ENCODE peak calls at places on chromosomes 7 and 10, in five cellular contexts. J, B, I, M and G are unnamed samples.
A peak's percentile ranks its signal among the peaks of the same experiment; 100 is the strongest.

GRCh38 chr7:52017802-52018679 is 701.4 kb upstream of the COBL start:
- DNase-seq in I (peak; percentile 19), B (no peak), J (no peak), M (no peak), G (no peak)

GRCh38 chr10:104824378-104825006 is 183.4 kb downstream of the SORCS3 start:
- DNase-seq in M (no peak), J (no peak), B (peak; percentile 16), I (peak; percentile 4), G (no peak)

GRCh38 chr7:158976849-158977593 is 120.7 kb downstream of the DYNC2I1 start:
- DNase-seq in J (peak; percentile 81), B (peak; percentile 72), M (peak; percentile 87), I (peak; percentile 93), G (peak; percentile 51)

GRCh38 chr10:127344346-127344745 is 148.0 kb upstream of the INSYN2A start:
- DNase-seq in I (no peak), J (no peak), M (no peak), B (no peak), G (no peak)

GRCh38 chr7:128873234-128873633 is 10.6 kb downstream of the ATP6V1F start:
- DNase-seq in M (no peak), J (no peak), B (no peak), I (no peak), G (no peak)

GRCh38 chr10:4498763-4499251 is 327.2 kb upstream of the AKR1E2 start:
- DNase-seq in J (no peak), B (peak; percentile 21), M (no peak), I (no peak), G (no peak)

GRCh38 chr7:105649727-105650381 is 68.6 kb upstream of the EFCAB10 start:
- DNase-seq in B (peak; percentile 19), I (no peak), J (no peak), M (no peak), G (no peak)

GRCh38 chr7:151038951-151039849 is 9.1 kb upstream of the ASIC3 start:
- DNase-seq in I (peak; percentile 99), M (peak; percentile 71), B (peak; percentile 94), J (peak; percentile 23), G (no peak)

GRCh38 chr7:29337628-29338116 is 143.1 kb downstream of the CHN2 start:
- DNase-seq in I (no peak), M (no peak), B (peak; percentile 69), J (no peak), G (no peak)

GRCh38 chr10:126598009-126598408 is 72.5 kb downstream of the C10orf90 start:
- DNase-seq in B (peak; percentile 58), M (peak; percentile 54), J (no peak), I (peak; percentile 18), G (peak; percentile 41)

GRCh38 chr7:20269726-20270125 is 52.5 kb upstream of the MACC1 start:
- DNase-seq in J (no peak), B (peak; percentile 68), M (no peak), I (no peak), G (no peak)

GRCh38 chr10:3811331-3811870 is 26.4 kb upstream of the KLF6 start:
- DNase-seq in I (no peak), J (no peak), M (no peak), B (peak; percentile 80), G (no peak)

GRCh38 chr7:86904949-86905834 is 154.3 kb downstream of the ELAPOR2 start:
- DNase-seq in I (peak; percentile 20), B (peak; percentile 32), J (no peak), M (no peak), G (no peak)

GRCh38 chr10:114879541-114880158 is 58.1 kb downstream of the FHIP2A start:
- DNase-seq in J (no peak), B (no peak), I (peak; percentile 17), M (no peak), G (no peak)

GRCh38 chr7:45080958-45081669 is 7.7 kb downstream of the NACAD start:
- DNase-seq in I (no peak), J (no peak), B (no peak), M (no peak), G (no peak)

GRCh38 chr7:71444130-71444529 is 312.2 kb downstream of the GALNT17 start:
- DNase-seq in J (no peak), B (no peak), M (no peak), I (no peak), G (no peak)

GRCh38 chr10:92969151-92969550 is 91.4 kb upstream of the CYP26C1 start:
- DNase-seq in M (no peak), I (no peak), J (no peak), B (no peak), G (no peak)

GRCh38 chr7:45970454-45970853 is 49.4 kb upstream of the IGFBP3 start:
- DNase-seq in I (no peak), B (no peak), J (no peak), M (no peak), G (no peak)

GRCh38 chr10:95273393-95274312 is 17.1 kb downstream of the PDLIM1 start:
- DNase-seq in J (no peak), M (no peak), B (peak; percentile 82), I (no peak), G (no peak)

GRCh38 chr7:26170663-26171062 is 18.7 kb downstream of the NFE2L3 start:
- DNase-seq in B (no peak), J (no peak), M (no peak), I (no peak), G (no peak)

GRCh38 chr7:81005254-81005653 is 86.4 kb upstream of the SEMA3C start:
- DNase-seq in M (no peak), J (no peak), I (no peak), B (no peak), G (no peak)

GRCh38 chr7:2936301-2936700 is 92.2 kb upstream of the GNA12 start:
- DNase-seq in M (peak; percentile 1), I (no peak), J (no peak), B (no peak), G (no peak)

GRCh38 chr7:78473011-78473410 is 674.4 kb downstream of the PHTF2 start:
- DNase-seq in J (no peak), I (no peak), M (no peak), B (no peak), G (no peak)

GRCh38 chr10:124989526-124989925 is 47.6 kb downstream of the ZRANB1 start:
- DNase-seq in B (no peak), J (no peak), M (no peak), I (no peak), G (no peak)

GRCh38 chr7:28296571-28297483 is 115.5 kb upstream of the CREB5 start:
- DNase-seq in J (no peak), I (peak; percentile 33), B (no peak), M (no peak), G (no peak)

GRCh38 chr10:30782543-30783461 is 153.2 kb upstream of the LYZL2 start:
- DNase-seq in B (no peak), J (no peak), M (no peak), I (no peak), G (no peak)

GRCh38 chr10:86229378-86229777 is 137.2 kb downstream of the GRID1 start:
- DNase-seq in J (no peak), M (peak; percentile 7), B (no peak), I (no peak), G (peak; percentile 28)

GRCh38 chr7:11831383-11831726 is 643 bp downstream of the THSD7A start:
- DNase-seq in I (no peak), B (no peak), J (no peak), M (no peak), G (no peak)

GRCh38 chr10:96967847-96968246 is 135.7 kb downstream of the LCOR start:
- DNase-seq in B (no peak), I (no peak), M (no peak), J (no peak), G (no peak)

GRCh38 chr10:131871673-131872005 is 29.2 kb upstream of the PPP2R2D start:
- DNase-seq in I (no peak), M (no peak), J (no peak), B (no peak), G (no peak)

GRCh38 chr10:131961777-131962450 is 19.8 kb downstream of the BNIP3 start:
- DNase-seq in B (no peak), M (no peak), I (no peak), J (no peak), G (no peak)

GRCh38 chr10:104336829-104337526 is 1.3 kb downstream of the ITPRIP start:
- DNase-seq in I (no peak), J (no peak), B (peak; percentile 37), M (no peak), G (no peak)

GRCh38 chr7:44398506-44398905 is 73.1 kb upstream of the CAMK2B start:
- DNase-seq in I (no peak), B (no peak), M (no peak), J (no peak), G (peak; percentile 80)

GRCh38 chr7:75980126-75980864 is 14.1 kb downstream of the TMEM120A start:
- DNase-seq in M (no peak), J (no peak), B (no peak), I (no peak), G (no peak)

GRCh38 chr7:27753863-27754262 is 13.9 kb downstream of the TAX1BP1 start:
- DNase-seq in B (no peak), M (no peak), I (no peak), J (no peak), G (no peak)

DNA sequence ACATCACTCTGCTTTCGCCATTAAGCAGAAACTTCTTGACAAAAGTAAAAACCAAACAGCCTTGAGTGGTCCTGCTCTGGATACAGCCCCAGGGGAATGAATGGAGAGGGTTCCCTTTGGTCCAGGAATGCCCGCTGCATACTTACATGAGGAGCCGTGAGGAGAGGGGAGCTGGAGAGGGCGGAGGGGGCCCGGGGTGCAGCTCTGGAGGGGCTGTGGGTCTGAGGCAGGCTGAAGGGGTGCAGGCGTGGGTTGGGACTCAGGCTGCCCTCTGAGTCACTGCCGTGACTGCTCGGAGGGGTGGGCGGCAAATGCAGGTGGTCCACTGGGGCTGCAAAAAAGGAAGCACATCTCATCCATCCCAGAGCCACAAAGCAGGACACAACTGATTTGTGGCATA is 61.3 kb upstream of the DGKI start:
- DNase-seq in I (no peak), B (no peak), M (no peak), J (no peak), G (no peak)
- H3K27ac ChIP-seq in I (no peak overlapping the region), B (no peak overlapping the region), M (no peak overlapping the region), J (peak overlapping the region; percentile 68), G (peak overlapping the region; percentile 82)

DNA sequence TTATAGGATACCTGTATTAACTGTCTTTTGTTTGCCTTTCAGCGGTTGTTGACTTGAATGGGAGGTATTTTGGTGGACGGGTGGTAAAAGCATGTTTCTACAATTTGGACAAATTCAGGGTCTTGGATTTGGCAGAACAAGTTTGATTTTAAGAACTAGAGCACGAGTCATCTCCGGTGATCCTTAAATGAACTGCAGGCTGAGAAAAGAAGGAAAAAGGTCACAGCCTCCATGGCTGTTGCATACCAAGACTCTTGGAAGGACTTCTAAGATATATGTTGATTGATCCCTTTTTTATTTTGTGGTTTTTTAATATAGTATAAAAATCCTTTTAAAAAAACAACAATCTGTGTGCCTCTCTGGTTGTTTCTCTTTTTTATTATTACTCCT is 26.6 kb downstream of the RBM17 start:
- DNase-seq in M (no peak), I (no peak), B (no peak), J (no peak), G (no peak)
- H3K27ac ChIP-seq in M (no peak overlapping the region), I (no peak overlapping the region), B (peak overlapping the region; percentile 25), J (no peak overlapping the region), G (peak overlapping the region; percentile 33)

GRCh38 chr7:98287486-98287959 is 6.0 kb downstream of the BRI3 start:
- DNase-seq in M (peak; percentile 81), J (no peak), B (no peak), I (no peak), G (no peak)
- H3K27ac ChIP-seq in M (peak overlapping the region; percentile 96), J (no peak overlapping the region), B (no peak overlapping the region), I (no peak overlapping the region), G (peak overlapping the region; percentile 54)

GRCh38 chr7:123750389-123751230 is 1.8 kb upstream of the WASL start:
- DNase-seq in B (no peak), J (no peak), I (no peak), M (no peak), G (no peak)
- H3K27ac ChIP-seq in B (no peak overlapping the region), J (no peak overlapping the region), I (peak overlapping the region; percentile 94), M (peak overlapping the region; percentile 98), G (no peak overlapping the region)